ENCODE peak calls at places on chromosomes 7 and 10, in four cellular contexts. O is neural progenitor cell, T is thyroid gland, E is fibroblast of villous mesenchyme. A is an unnamed sample.

GRCh38 chr10:110273474-110273873 is 31.2 kb downstream of the SMNDC1 start:
- DNase-seq in O (no peak), T (peak), E (peak), A (peak)

GRCh38 chr10:119726291-119727261 is 726 bp downstream of the INPP5F start:
- DNase-seq in O (peak), T (peak), E (no peak), A (no peak)

GRCh38 chr10:101782811-101783735 is at the start of gene NPM3:
- DNase-seq in O (peak), T (peak), E (peak), A (peak)

GRCh38 chr7:44286182-44286617 is 39.2 kb downstream of the CAMK2B start:
- DNase-seq in O (no peak), T (peak), E (peak), A (no peak)

GRCh38 chr10:132960651-132961419 is 18.5 kb upstream of the CFAP46 start:
- DNase-seq in O (no peak), T (no peak), E (no peak), A (no peak)

GRCh38 chr7:44122529-44122928 is 819 bp downstream of the POLD2 start:
- DNase-seq in O (no peak), T (no peak), E (no peak), A (no peak)

GRCh38 chr10:98446656-98447221 is at the start of gene HPS1:
- DNase-seq in O (peak), T (peak), E (peak), A (peak)

GRCh38 chr10:26214538-26215461 is 1.8 kb upstream of the GAD2 start:
- DNase-seq in O (peak), T (no peak), E (no peak), A (no peak)

GRCh38 chr7:14377646-14378266 is 388.3 kb upstream of the ETV1 start:
- DNase-seq in O (no peak), T (no peak), E (peak), A (peak)

GRCh38 chr7:134481167-134481566 is 22.3 kb upstream of the AKR1B1 start:
- DNase-seq in O (no peak), T (no peak), E (no peak), A (no peak)

GRCh38 chr7:134480202-134480601 is 21.3 kb upstream of the AKR1B1 start:
- DNase-seq in O (no peak), T (no peak), E (no peak), A (no peak)

GRCh38 chr7:134480730-134481129 is 21.8 kb upstream of the AKR1B1 start:
- DNase-seq in O (no peak), T (no peak), E (peak), A (peak)

GRCh38 chr7:134477954-134478353 is 19.1 kb upstream of the AKR1B1 start:
- DNase-seq in O (no peak), T (no peak), E (peak), A (peak)

DNA sequence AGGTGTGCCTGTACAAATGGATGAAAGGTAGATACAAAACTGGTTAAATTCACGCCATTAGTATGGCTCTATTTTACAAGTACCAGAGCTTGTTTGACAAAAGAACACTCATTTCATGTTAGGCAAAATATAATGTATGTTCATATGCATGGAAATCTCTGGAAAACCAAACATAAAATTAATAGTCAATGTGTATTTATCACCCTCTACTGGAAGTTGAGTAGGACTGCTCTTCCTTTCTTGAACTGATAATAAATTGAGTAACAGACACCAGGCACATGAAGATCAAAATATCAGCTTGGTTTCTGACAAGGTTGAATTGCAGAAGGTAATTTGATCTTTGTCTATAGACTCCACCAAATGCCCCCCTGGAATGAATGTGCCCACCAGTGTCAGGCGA is 19.8 kb upstream of the AKR1B1 start:
- DNase-seq in O (no peak), T (no peak), E (peak), A (peak)
- TF ChIP-seq CTCF in O (no peak), T (no peak), E (peak), A (peak)

DNA sequence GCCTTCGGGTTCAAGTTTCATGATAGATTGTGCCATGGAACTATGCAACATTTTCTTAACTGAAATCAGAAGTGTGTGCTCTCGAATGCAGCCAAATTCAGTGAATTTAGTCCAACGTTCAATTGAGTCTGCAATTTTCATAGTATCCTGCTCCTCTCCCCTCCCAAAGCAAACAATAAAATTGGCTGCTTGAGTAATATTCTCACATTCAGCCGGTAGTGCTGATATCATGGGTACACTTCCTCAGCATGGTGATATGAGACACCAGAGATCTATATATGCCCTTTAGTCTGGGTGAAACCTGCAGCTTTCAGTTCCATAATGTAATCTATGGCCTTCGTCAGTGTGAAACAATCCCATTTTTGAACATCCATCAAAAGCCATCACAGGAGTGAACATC is 97.8 kb downstream of the GPR37 start:
- DNase-seq in O (no peak), T (no peak), E (no peak), A (no peak)
- TF ChIP-seq CTCF in O (no peak), T (no peak), E (no peak), A (no peak)

GRCh38 chr10:27742195-27742925 is 3.3 kb downstream of the MKX start:
- DNase-seq in O (peak), T (peak), E (peak), A (peak)
- TF ChIP-seq CTCF in O (peak), T (peak), E (peak), A (peak)

GRCh38 chr10:63498665-63499064 is 22.5 kb upstream of the REEP3 start:
- DNase-seq in O (no peak), T (no peak), E (peak), A (no peak)

GRCh38 chr10:63504145-63504881 is 16.9 kb upstream of the REEP3 start:
- DNase-seq in O (no peak), T (no peak), E (no peak), A (no peak)

GRCh38 chr10:63503395-63503794 is 17.8 kb upstream of the REEP3 start:
- DNase-seq in O (no peak), T (no peak), E (no peak), A (no peak)

GRCh38 chr10:63502832-63503231 is 18.4 kb upstream of the REEP3 start:
- DNase-seq in O (no peak), T (no peak), E (no peak), A (no peak)

GRCh38 chr10:63501954-63502353 is 19.2 kb upstream of the REEP3 start:
- DNase-seq in O (no peak), T (no peak), E (no peak), A (no peak)
- TF ChIP-seq CTCF in O (no peak), T (no peak), E (no peak), A (no peak)

DNA sequence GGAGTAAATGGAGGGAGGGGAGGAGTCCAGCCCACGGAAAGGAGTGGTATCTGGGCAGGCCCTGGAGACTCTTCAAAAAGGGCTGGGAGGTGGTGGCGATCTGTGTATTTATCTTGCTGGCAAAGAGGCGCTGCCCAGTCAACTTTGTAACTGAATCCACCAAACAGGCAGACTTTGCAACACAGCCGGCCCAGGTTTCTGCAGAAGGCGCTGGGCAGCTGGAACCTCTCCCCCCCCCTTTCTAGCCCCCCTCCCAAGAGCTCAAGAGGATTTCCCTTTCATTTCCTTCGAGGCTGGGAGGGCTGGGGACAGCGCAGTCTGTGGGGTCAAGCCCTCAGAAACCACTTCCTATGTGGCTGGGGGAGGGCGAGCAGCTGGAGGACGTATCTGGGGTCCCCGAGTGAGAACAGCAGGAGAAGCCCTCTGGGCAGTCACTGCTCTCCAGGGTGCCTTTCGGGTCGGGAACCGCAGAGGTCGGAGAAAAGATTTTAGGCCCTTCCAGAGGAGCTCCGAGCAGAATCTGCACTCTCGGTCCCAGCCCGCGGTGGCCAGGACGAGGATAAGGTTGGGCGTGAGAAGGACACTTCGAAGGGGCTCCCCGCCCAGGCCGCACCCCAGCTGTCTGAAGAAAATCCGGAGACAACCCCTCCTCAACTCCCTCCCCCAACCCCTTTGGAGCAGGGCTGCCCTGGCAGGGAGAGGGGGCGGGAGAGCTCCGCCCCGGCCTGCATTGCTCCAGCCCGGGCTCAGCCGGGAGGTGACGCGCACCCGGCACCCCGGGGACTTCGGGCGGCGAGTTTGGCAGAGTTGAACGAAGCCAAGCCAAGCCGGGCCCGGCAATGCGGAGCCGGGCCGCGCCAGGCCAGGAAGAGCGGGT is 943 bp downstream of the ZCCHC24 start:
- DNase-seq in O (peak), T (peak), E (peak), A (peak)
- TF ChIP-seq CTCF in O (no peak), T (no peak), E (no peak), A (no peak)

DNA sequence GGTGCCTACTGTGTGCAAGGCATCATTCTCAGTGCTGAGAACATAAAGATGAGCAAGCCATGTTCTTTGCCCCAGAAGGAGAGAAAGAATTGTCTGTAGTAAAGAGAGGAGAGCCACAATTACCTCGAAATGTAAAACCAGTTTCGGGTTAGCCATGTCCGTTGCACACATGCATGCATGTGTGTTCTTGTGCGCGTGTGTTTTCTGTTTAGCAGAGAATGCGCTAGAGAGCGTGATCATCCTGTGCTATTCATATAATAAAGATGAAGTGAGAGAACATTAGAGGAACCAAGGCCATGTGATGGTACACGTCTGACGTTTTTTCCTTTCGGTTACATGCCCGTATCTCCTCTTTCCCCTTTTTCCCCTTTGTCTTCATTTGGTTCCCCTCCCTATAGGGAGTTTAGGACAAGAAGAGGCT is 158.2 kb downstream of the CELF2 start:
- DNase-seq in O (no peak), T (no peak), E (no peak), A (no peak)
- TF ChIP-seq CTCF in O (no peak), T (no peak), E (no peak), A (no peak)

GRCh38 chr10:103966671-103967432 is at the start of gene SLK:
- DNase-seq in O (peak), T (peak), E (peak), A (peak)

GRCh38 chr10:103968441-103969391 is 1.8 kb downstream of the SLK start:
- DNase-seq in O (no peak), T (no peak), E (no peak), A (peak)

GRCh38 chr10:103969436-103969835 is 2.5 kb downstream of the SLK start:
- DNase-seq in O (no peak), T (no peak), E (no peak), A (peak)

GRCh38 chr10:103969857-103970627 is 3.1 kb downstream of the SLK start:
- DNase-seq in O (no peak), T (no peak), E (no peak), A (no peak)

DNA sequence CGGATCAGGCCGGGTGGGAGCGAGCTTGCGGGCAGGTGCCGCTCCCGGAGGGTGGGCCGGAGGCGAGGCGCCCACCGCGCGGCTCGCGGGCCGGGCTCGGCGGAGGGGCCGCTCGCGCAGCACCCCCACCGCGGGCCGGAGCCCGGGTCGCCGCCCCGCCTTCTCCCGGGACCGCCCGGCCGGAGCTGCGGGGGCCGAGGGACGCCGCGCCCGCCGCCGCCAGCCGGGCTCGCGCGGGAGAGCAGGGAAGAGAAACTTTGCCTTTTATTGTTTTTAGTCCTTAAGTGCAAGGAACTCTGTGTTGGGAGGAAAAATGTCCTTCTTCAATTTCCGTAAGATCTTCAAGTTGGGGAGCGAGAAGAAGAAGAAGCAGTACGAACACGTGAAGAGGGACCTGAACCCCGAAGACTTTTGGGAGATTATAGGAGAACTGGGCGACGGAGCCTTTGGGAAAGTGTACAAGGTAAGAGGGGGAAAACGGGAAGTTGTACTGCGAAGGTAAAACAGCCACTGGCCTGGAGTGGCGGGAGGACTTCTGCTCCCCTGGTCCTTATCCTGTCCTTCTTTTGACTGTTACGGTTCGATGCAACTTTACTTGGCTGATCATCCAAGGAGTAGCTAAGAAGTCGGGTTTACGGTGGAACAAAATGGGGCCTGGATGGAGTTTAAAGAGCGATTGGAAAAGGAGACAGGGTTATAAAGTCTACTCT is 648 bp downstream of the SLK start:
- DNase-seq in O (peak), T (peak), E (no peak), A (peak)
- TF ChIP-seq CTCF in O (no peak), T (no peak), E (no peak), A (no peak)

GRCh38 chr10:3239066-3239919 is 66.7 kb upstream of the PITRM1 start:
- DNase-seq in O (peak), T (peak), E (peak), A (peak)
- TF ChIP-seq CTCF in O (peak), T (peak), E (peak), A (peak)

A was measured in fibroblast of pulmonary artery.